ENCODE peak calls at places on chromosomes 3 and 15, in four cellular contexts. K is Peyer's patch, Z is AG10803, M is endothelial cell of umbilical vein. T is an unnamed sample.

GRCh38 chr15:59456114-59456513 is 18.1 kb downstream of the FAM81A start:
- DNase-seq in M (no peak), Z (no peak), K (peak; percentile 81), T (no peak)

GRCh38 chr3:113895964-113896363 is 51.8 kb upstream of the ZDHHC23 start:
- DNase-seq in Z (no peak), K (no peak), M (no peak), T (no peak)

GRCh38 chr15:77311618-77312398 is 108.1 kb downstream of the PEAK1 start:
- DNase-seq in M (no peak), K (no peak), Z (no peak), T (no peak)

GRCh38 chr15:79562538-79563298 is 130.6 kb downstream of the MINAR1 start:
- DNase-seq in Z (no peak), K (no peak), M (no peak), T (no peak)

GRCh38 chr15:84034831-84035753 is 200.5 kb upstream of the GOLGA6L4 start:
- DNase-seq in K (no peak), Z (peak; percentile 31), M (no peak), T (no peak)

GRCh38 chr3:71874618-71875017 is 89.7 kb upstream of the PROK2 start:
- DNase-seq in Z (no peak), M (no peak), K (no peak), T (no peak)

GRCh38 chr3:172846706-172847105 is 96.2 kb downstream of the ECT2 start:
- DNase-seq in Z (no peak), M (no peak), K (no peak), T (no peak)

GRCh38 chr3:9019244-9019961 is 56.1 kb upstream of the RAD18 start:
- DNase-seq in Z (no peak), M (no peak), K (no peak), T (no peak)

GRCh38 chr15:78934063-78935023 is 10.5 kb downstream of the CTSH start:
- DNase-seq in K (no peak), M (no peak), Z (no peak), T (no peak)

GRCh38 chr3:63179862-63180522 is 98.1 kb upstream of the SYNPR start:
- DNase-seq in Z (no peak), K (no peak), M (no peak), T (no peak)

GRCh38 chr3:67595424-67595823 is 59.0 kb downstream of the SUCLG2 start:
- DNase-seq in K (peak; percentile 51), M (no peak), Z (no peak), T (no peak)

GRCh38 chr3:67598814-67599556 is 55.4 kb downstream of the SUCLG2 start:
- DNase-seq in K (no peak), Z (no peak), M (no peak), T (no peak)

GRCh38 chr3:67593761-67594234 is 60.6 kb downstream of the SUCLG2 start:
- DNase-seq in M (no peak), Z (peak; percentile 47), K (no peak), T (no peak)
- TF ChIP-seq CTCF in M (no peak), Z (no peak), K (peak; percentile 4), T (no peak)

DNA sequence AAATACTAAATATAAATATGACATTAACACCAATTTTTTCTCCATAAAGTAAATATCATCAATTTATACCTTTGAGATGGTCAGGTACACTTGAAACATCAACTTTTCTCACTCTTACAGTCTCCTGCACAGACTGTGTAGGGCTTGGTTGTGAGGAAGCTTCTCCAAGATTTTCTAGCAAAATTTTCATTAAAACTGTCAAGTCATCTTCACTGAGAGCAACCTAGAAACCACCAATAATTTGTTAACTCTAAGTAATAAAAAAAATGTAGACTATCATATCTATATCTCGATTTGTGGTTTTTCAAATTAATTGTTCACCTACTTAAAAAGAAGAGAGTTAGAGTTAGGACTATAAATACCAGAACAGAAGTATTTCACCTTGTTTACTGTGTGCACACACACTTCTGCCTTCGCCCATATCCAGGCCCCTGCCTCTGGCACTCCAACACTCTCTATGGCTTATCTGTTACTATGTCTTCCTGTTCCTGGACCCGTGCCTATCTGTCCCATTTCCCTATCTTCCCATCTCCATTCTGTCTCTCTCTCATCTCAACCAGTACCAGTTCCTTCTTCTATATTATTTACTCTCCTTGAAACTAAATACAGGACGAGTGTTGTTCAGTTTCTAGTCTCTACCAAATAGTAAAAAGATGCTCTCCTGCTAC is 123.6 kb downstream of the VPS13C start:
- DNase-seq in K (no peak), M (no peak), Z (no peak), T (no peak)
- TF ChIP-seq CTCF in K (no peak), M (no peak), Z (no peak), T (no peak)

GRCh38 chr3:31713820-31714511 is 181.2 kb downstream of the STT3B start:
- DNase-seq in K (no peak), M (no peak), Z (no peak), T (no peak)
- TF ChIP-seq CTCF in K (no peak), M (no peak), Z (no peak), T (no peak)

DNA sequence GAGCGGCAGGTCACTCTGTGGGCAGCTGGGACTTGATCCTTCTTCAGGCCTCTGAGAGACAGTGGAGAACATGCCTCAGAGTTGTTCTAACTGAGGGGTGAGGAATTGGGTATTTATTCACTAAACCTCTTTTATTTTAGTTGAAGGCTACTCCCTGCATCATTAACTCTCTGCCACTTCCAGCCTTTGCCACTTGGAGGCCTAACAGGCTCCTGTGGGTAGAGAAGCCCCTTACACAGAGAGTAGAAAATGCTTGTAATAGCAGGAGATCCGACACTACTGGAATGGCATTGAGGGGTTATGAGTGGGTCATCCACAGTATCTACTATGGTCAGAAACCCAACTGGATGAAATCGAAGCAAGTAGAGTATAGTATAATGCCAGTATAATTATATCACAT is 81.7 kb downstream of the RYR3 start:
- DNase-seq in Z (no peak), M (no peak), K (no peak), T (no peak)
- TF ChIP-seq CTCF in Z (no peak), M (no peak), K (no peak), T (no peak)

GRCh38 chr3:39404943-39405686 is 1.4 kb upstream of the RPSA start:
- DNase-seq in M (no peak), K (no peak), Z (no peak), T (no peak)
- TF ChIP-seq CTCF in M (no peak), K (no peak), Z (no peak), T (no peak)